ENCODE peak calls at places on chromosomes 2 and 18, in ten cellular contexts. T is sigmoid colon, Z is suprapubic skin, L is K562, U is stomach, P is A549, N is GM12878, R is upper lobe of left lung, E is ovary, J is esophagus muscularis mucosa. S is an unnamed sample.
A peak's percentile ranks its signal among the peaks of the same experiment; 100 is the strongest.

GRCh38 chr2:98656800-98657199 is 48.4 kb downstream of the UNC50 start:
- DNase-seq in T (no peak), Z (no peak), L (no peak), U (no peak), P (no peak), N (no peak), R (no peak), E (no peak), J (no peak), S (no peak)

GRCh38 chr2:127530245-127531132 is 4.2 kb upstream of the IWS1 start:
- DNase-seq in T (no peak), Z (no peak), L (no peak), U (no peak), P (no peak), N (no peak), R (no peak), E (no peak), J (no peak), S (no peak)

GRCh38 chr18:51390695-51391094 is 193.2 kb upstream of the MEX3C start:
- DNase-seq in T (no peak), Z (no peak), L (no peak), U (no peak), P (no peak), N (no peak), R (no peak), E (no peak), J (no peak), S (no peak)

GRCh38 chr18:73511751-73512525 is 635.7 kb downstream of the FBXO15 start:
- DNase-seq in T (no peak), Z (no peak), L (no peak), U (no peak), P (no peak), N (no peak), R (no peak), E (no peak), J (no peak), S (no peak)

GRCh38 chr18:57542126-57542525 is 44.4 kb downstream of the FECH start:
- DNase-seq in T (no peak), Z (no peak), L (no peak), U (no peak), P (no peak), N (no peak), R (no peak), E (no peak), J (no peak), S (no peak)

GRCh38 chr2:190640124-190640523 is 8.8 kb upstream of the NAB1 start:
- DNase-seq in T (no peak), Z (no peak), L (no peak), U (no peak), P (no peak), N (no peak), R (no peak), E (no peak), J (no peak), S (no peak)

GRCh38 chr18:45835057-45835634 is 9.7 kb downstream of the SIGLEC15 start:
- DNase-seq in T (no peak), Z (no peak), L (no peak), U (no peak), P (no peak), N (no peak), R (no peak), E (no peak), J (peak; percentile 90), S (no peak)

GRCh38 chr2:241066893-241067341 is 35.2 kb downstream of the MTERF4 start:
- DNase-seq in T (peak; percentile 64), Z (no peak), L (no peak), U (no peak), P (no peak), N (no peak), R (peak; percentile 56), E (no peak), J (peak; percentile 68), S (no peak)

GRCh38 chr18:23716966-23717365 is 27.7 kb downstream of the LAMA3 start:
- DNase-seq in T (no peak), Z (no peak), L (no peak), U (no peak), P (no peak), N (no peak), R (no peak), E (no peak), J (no peak), S (no peak)

GRCh38 chr18:23721711-23722479 is 32.6 kb downstream of the LAMA3 start:
- DNase-seq in T (no peak), Z (no peak), L (no peak), U (no peak), P (no peak), N (no peak), R (no peak), E (no peak), J (no peak), S (no peak)

GRCh38 chr18:23718731-23719130 is 29.5 kb downstream of the LAMA3 start:
- DNase-seq in T (no peak), Z (no peak), L (no peak), U (no peak), P (no peak), N (no peak), R (no peak), E (no peak), J (peak; percentile 85), S (no peak)

GRCh38 chr18:23718243-23718720 is 29.0 kb downstream of the LAMA3 start:
- DNase-seq in T (no peak), Z (no peak), L (peak; percentile 49), U (no peak), P (no peak), N (no peak), R (no peak), E (no peak), J (peak; percentile 39), S (no peak)

GRCh38 chr18:23719634-23720201 is 30.5 kb downstream of the LAMA3 start:
- DNase-seq in T (no peak), Z (no peak), L (peak; percentile 75), U (no peak), P (peak; percentile 86), N (no peak), R (no peak), E (no peak), J (peak; percentile 47), S (no peak)
- TF ChIP-seq EP300 in T (no peak), Z (no peak), L (peak; percentile 22), U (no peak), P (peak; percentile 33), N (no peak), R (no peak), E (no peak), J (no peak), S (no peak)

DNA sequence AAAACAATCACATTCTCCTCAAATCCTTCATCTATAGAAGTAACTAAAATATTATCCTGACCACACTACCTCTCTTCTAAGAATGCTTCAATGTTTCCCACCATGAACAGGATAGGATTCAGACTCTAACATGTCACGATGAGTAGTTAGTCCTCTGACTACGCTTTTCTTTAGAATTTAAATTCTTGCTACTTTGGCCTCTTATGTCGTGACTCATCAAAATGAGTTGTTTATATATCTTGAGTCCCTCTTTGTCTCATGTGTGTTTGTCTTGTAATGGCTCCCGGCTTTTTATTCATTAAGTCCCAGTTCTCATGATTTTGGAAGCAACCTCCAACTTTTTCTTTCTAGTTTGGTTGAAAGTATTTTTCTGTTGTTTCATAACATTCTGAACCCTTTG is 1289.2 kb downstream of the DSC3 start:
- DNase-seq in T (no peak), Z (no peak), L (no peak), U (no peak), P (no peak), N (no peak), R (no peak), E (no peak), J (no peak), S (no peak)
- TF ChIP-seq EP300 in T (no peak), Z (no peak), L (no peak), U (no peak), P (no peak), N (no peak), R (no peak), E (no peak), J (no peak), S (no peak)

DNA sequence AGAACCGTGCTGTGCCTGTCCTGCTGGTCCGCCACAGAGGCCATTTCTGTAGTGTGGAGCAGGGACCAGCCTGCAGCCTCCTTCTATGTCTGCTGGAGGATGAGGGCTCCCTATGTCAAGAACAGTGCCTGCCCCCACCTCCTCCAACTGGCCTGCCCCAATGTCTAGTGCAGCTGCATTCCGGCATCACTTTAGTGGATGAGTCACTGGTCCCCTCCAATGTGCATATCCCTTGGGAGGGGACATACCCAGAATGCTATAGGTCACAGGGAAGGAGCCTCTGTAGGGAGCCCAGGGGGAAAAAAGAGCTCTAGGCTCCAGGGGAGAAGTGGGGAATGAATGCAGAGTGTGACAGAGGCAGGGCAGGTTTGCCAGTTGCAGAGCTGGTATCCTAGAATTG is 219.6 kb downstream of the CELF4 start:
- DNase-seq in T (no peak), Z (no peak), L (no peak), U (no peak), P (no peak), N (no peak), R (no peak), E (no peak), J (no peak), S (no peak)
- TF ChIP-seq EP300 in T (no peak), Z (no peak), L (no peak), U (no peak), P (no peak), N (no peak), R (no peak), E (no peak), J (no peak), S (no peak)

GRCh38 chr2:29267710-29268109 is 152.5 kb downstream of the CLIP4 start:
- DNase-seq in T (no peak), Z (no peak), L (no peak), U (no peak), P (no peak), N (no peak), R (no peak), E (no peak), J (no peak), S (no peak)

GRCh38 chr2:29270606-29271005 is 155.4 kb downstream of the CLIP4 start:
- DNase-seq in T (peak; percentile 28), Z (no peak), L (no peak), U (no peak), P (no peak), N (no peak), R (no peak), E (no peak), J (no peak), S (no peak)

GRCh38 chr2:29272311-29272710 is 157.1 kb downstream of the CLIP4 start:
- DNase-seq in T (peak; percentile 33), Z (peak; percentile 15), L (no peak), U (no peak), P (no peak), N (no peak), R (no peak), E (no peak), J (no peak), S (no peak)

GRCh38 chr2:29273004-29273703 is 157.9 kb downstream of the CLIP4 start:
- DNase-seq in T (peak; percentile 24), Z (peak; percentile 44), L (no peak), U (no peak), P (no peak), N (no peak), R (no peak), E (no peak), J (no peak), S (no peak)

DNA sequence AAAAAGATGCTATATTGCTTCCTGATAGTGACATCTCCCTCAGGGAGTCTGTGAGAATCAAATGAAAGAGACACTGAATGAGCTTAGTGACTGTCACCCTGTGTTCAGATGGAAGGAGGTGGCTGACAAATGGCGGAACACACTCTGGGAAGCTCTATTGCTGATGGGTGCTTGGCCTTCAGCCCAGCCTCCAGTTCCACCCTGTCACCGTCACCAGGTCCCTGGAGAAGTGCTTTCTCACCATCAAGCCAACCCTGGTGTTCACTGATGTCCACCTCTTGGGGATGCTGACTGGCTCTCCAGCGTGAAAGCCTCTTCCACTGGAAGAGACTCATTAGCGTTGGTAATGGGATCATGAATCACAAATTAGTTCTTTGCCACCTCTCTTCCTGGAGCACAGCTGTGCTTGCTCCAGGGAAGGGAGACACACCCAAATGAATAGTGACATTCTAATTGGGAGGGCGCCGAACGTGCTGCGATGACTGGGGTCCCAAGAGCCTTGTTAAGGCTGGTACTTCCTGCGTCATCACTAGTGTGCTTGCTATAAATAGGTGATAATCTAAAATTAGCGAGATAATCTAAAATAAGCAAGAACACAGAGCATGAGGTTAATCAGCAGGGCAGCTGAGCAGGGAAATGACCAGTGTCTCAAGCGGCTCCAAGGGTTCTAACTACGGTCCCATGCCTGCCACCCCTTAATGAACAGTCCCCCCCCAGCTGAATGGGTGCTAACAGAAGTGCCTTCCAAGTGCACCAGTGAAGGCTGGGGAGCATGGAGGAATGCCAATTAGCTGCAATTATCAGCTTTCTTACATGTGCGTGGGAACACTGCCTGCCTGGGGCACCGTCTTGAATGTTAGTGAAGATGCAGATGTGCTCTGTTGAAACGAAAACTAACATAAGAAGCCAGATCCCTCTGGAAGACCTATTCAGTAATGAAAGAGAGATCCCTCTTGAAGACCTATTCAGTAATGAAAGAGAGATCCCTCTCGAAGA is 154.2 kb downstream of the CLIP4 start:
- DNase-seq in T (peak; percentile 43), Z (peak; percentile 48), L (no peak), U (no peak), P (no peak), N (no peak), R (no peak), E (no peak), J (no peak), S (no peak)
- TF ChIP-seq EP300 in T (no peak), Z (no peak), L (no peak), U (no peak), P (no peak), N (no peak), R (no peak), E (no peak), J (no peak), S (no peak)